ENCODE peak calls at places on chromosome 17, in ten cellular contexts. A is lower lobe of right lung; Q is HTR-8/SVneo; E is non-pigmented ciliary epithelial cell; O is hepatic stellate cell; Y is KG1; K is mesendoderm; B is testis; N is stimulated activated CD4-positive, alpha-beta T cell treated with anti-CD3 and anti-CD28 coated beads, Interleukin-2, amount 100 ng/mL, for 48 hours; X is iris pigment epithelial cell. C is an unnamed sample.

GRCh38 chr17:915416-916201 is 64.0 kb downstream of the NXN start:
- DNase-seq in A (no peak), Q (no peak), E (no peak), O (no peak), Y (no peak), K (no peak), B (no peak), N (no peak), X (peak), C (no peak)

GRCh38 chr17:31433091-31433790 is 41.8 kb downstream of the RAB11FIP4 start:
- DNase-seq in A (no peak), Q (no peak), E (no peak), O (no peak), Y (peak), K (no peak), B (no peak), N (no peak), X (no peak), C (no peak)

GRCh38 chr17:29562615-29563014 is 4.2 kb downstream of the ABHD15 start:
- DNase-seq in A (no peak), Q (no peak), E (no peak), O (no peak), Y (no peak), K (no peak), B (no peak), N (no peak), X (no peak), C (no peak)

GRCh38 chr17:27268394-27269085 is 25.4 kb upstream of the WSB1 start:
- DNase-seq in A (no peak), Q (no peak), E (no peak), O (no peak), Y (no peak), K (no peak), B (no peak), N (no peak), X (no peak), C (no peak)

GRCh38 chr17:82803185-82803584 is 36.6 kb downstream of the ZNF750 start:
- DNase-seq in A (no peak), Q (no peak), E (no peak), O (no peak), Y (no peak), K (no peak), B (no peak), N (no peak), X (no peak), C (no peak)

GRCh38 chr17:21001111-21001812 is 41.5 kb downstream of the USP22 start:
- DNase-seq in A (no peak), Q (no peak), E (no peak), O (no peak), Y (no peak), K (no peak), B (no peak), N (no peak), X (no peak), C (no peak)

GRCh38 chr17:37570527-37571093 is 38.6 kb downstream of the SYNRG start:
- DNase-seq in A (peak), Q (peak), E (peak), O (peak), Y (no peak), K (peak), B (peak), N (no peak), X (peak), C (peak)

GRCh38 chr17:77253611-77254051 is 112.9 kb downstream of the SEC14L1 start:
- DNase-seq in A (no peak), Q (no peak), E (no peak), O (no peak), Y (no peak), K (no peak), B (no peak), N (no peak), X (peak), C (peak)

GRCh38 chr17:74855323-74855722 is 4.4 kb downstream of the GRIN2C start:
- DNase-seq in A (no peak), Q (no peak), E (no peak), O (no peak), Y (no peak), K (no peak), B (no peak), N (no peak), X (no peak), C (no peak)

GRCh38 chr17:2138318-2138717 is 83.4 kb downstream of the HIC1 start:
- DNase-seq in A (peak), Q (no peak), E (no peak), O (peak), Y (no peak), K (no peak), B (no peak), N (no peak), X (no peak), C (peak)

GRCh38 chr17:57593739-57594462 is 151.2 kb downstream of the CCDC182 start:
- DNase-seq in A (no peak), Q (no peak), E (no peak), O (no peak), Y (no peak), K (no peak), B (no peak), N (no peak), X (no peak), C (no peak)

GRCh38 chr17:20998571-20999043 is 44.2 kb downstream of the USP22 start:
- DNase-seq in A (no peak), Q (no peak), E (no peak), O (no peak), Y (no peak), K (no peak), B (no peak), N (no peak), X (peak), C (peak)

GRCh38 chr17:77881545-77881944 is 77.0 kb upstream of the TNRC6C start:
- DNase-seq in A (peak), Q (no peak), E (peak), O (peak), Y (peak), K (peak), B (peak), N (peak), X (peak), C (peak)

GRCh38 chr17:64947146-64947545 is 27.9 kb upstream of the LRRC37A3 start:
- DNase-seq in A (no peak), Q (no peak), E (no peak), O (no peak), Y (no peak), K (no peak), B (no peak), N (no peak), X (no peak), C (no peak)

GRCh38 chr17:4540224-4541040 is 14.8 kb downstream of the MYBBP1A start:
- DNase-seq in A (peak), Q (no peak), E (no peak), O (no peak), Y (no peak), K (peak), B (no peak), N (no peak), X (no peak), C (no peak)

GRCh38 chr17:18379246-18380146 is 1.9 kb downstream of the EVPLL start:
- DNase-seq in A (no peak), Q (no peak), E (no peak), O (no peak), Y (no peak), K (no peak), B (no peak), N (no peak), X (no peak), C (no peak)

GRCh38 chr17:63276376-63276775 is 169.7 kb downstream of the CYB561 start:
- DNase-seq in A (no peak), Q (no peak), E (no peak), O (no peak), Y (no peak), K (no peak), B (no peak), N (no peak), X (no peak), C (no peak)

GRCh38 chr17:82204831-82205719 is 7.6 kb downstream of the CCDC57 start:
- DNase-seq in A (no peak), Q (no peak), E (peak), O (peak), Y (no peak), K (no peak), B (no peak), N (no peak), X (peak), C (no peak)

GRCh38 chr17:76196675-76197074 is 43.6 kb downstream of the RNF157 start:
- DNase-seq in A (no peak), Q (no peak), E (no peak), O (no peak), Y (no peak), K (no peak), B (peak), N (no peak), X (peak), C (no peak)

GRCh38 chr17:32383926-32384434 is 34.0 kb downstream of the ZNF207 start:
- DNase-seq in A (no peak), Q (no peak), E (no peak), O (no peak), Y (no peak), K (no peak), B (no peak), N (no peak), X (no peak), C (no peak)

GRCh38 chr17:81200201-81200600 is 22.6 kb downstream of the CEP131 start:
- DNase-seq in A (no peak), Q (no peak), E (no peak), O (no peak), Y (no peak), K (no peak), B (no peak), N (no peak), X (no peak), C (no peak)